ENCODE peak calls at places on chromosomes 16 and 17, in ten cellular contexts. L is EL; Y is activated naive CD4-positive, alpha-beta T cell treated with anti-CD3 and anti-CD28 coated beads, Interleukin-2, amount 10 ng/mL, durations not matched to agents 7 days and 5 days; C is stimulated activated CD8-positive, alpha-beta memory T cell treated with anti-CD3 and anti-CD28 coated beads, Interleukin-7, amount 100 ng/mL, for 1 hour; B is epithelial cell of esophagus; Q is AG10803; Z is HFF-Myc; I is GM12865; E is hepatocyte; M is NCI-H446. P is an unnamed sample.

GRCh38 chr16:69404275-69404805 is 18.5 kb upstream of the TERF2 start:
- DNase-seq in L (peak), Y (no peak), C (no peak), B (peak), Q (peak), Z (no peak), I (no peak), E (peak), M (no peak), P (no peak)

GRCh38 chr16:80518436-80518835 is 22.4 kb upstream of the DYNLRB2 start:
- DNase-seq in L (no peak), Y (peak), C (no peak), B (peak), Q (no peak), Z (no peak), I (peak), E (no peak), M (no peak), P (no peak)

GRCh38 chr17:6632530-6632929 is 8.0 kb downstream of the KIAA0753 start:
- DNase-seq in L (no peak), Y (no peak), C (no peak), B (no peak), Q (no peak), Z (no peak), I (no peak), E (no peak), M (no peak), P (no peak)

GRCh38 chr17:45231481-45232116 is 9.9 kb downstream of the FMNL1 start:
- DNase-seq in L (no peak), Y (peak), C (no peak), B (no peak), Q (no peak), Z (no peak), I (peak), E (no peak), M (no peak), P (no peak)

GRCh38 chr17:78597923-78598545 is 20.8 kb upstream of the DNAH17 start:
- DNase-seq in L (peak), Y (no peak), C (no peak), B (peak), Q (peak), Z (no peak), I (no peak), E (no peak), M (no peak), P (peak)

GRCh38 chr17:75693500-75694481 is 26.7 kb downstream of the SAP30BP start:
- DNase-seq in L (peak), Y (no peak), C (no peak), B (peak), Q (peak), Z (peak), I (no peak), E (peak), M (peak), P (peak)

GRCh38 chr17:82929011-82929622 is 89.3 kb upstream of the ZNF750 start:
- DNase-seq in L (no peak), Y (peak), C (no peak), B (no peak), Q (no peak), Z (no peak), I (no peak), E (no peak), M (no peak), P (no peak)

GRCh38 chr16:57698812-57699405 is 4.3 kb downstream of the DRC7 start:
- DNase-seq in L (no peak), Y (no peak), C (no peak), B (no peak), Q (no peak), Z (no peak), I (no peak), E (no peak), M (no peak), P (no peak)

GRCh38 chr17:34542700-34543336 is 36.6 kb upstream of the TMEM132E start:
- DNase-seq in L (peak), Y (peak), C (peak), B (peak), Q (peak), Z (no peak), I (peak), E (peak), M (no peak), P (peak)

GRCh38 chr17:63635313-63635712 is 13.1 kb downstream of the MAP3K3 start:
- DNase-seq in L (no peak), Y (no peak), C (no peak), B (no peak), Q (no peak), Z (no peak), I (no peak), E (no peak), M (no peak), P (no peak)

GRCh38 chr16:64974381-64974780 is 147.5 kb downstream of the CDH11 start:
- DNase-seq in L (no peak), Y (no peak), C (no peak), B (no peak), Q (no peak), Z (no peak), I (no peak), E (no peak), M (no peak), P (no peak)

P was measured in RCC 7860.